ENCODE peak calls at places on chromosomes 4 and X, in five cellular contexts. F, V, R, O and W are unnamed samples.

GRCh38 chr4:60589425-60589824 is 610.7 kb upstream of the ADGRL3 start:
- DNase-seq in F (no peak), V (no peak), R (no peak), O (no peak), W (no peak)

GRCh38 chr4:142497606-142498005 is 348.5 kb downstream of the INPP4B start:
- DNase-seq in F (no peak), V (no peak), R (no peak), O (no peak), W (no peak)

GRCh38 chr4:21304061-21304541 is 603.8 kb downstream of the PACRGL start:
- DNase-seq in F (no peak), V (peak), R (no peak), O (peak), W (no peak)

GRCh38 chr4:156196722-156197121 is 243.1 kb upstream of the CTSO start:
- DNase-seq in F (no peak), V (no peak), R (no peak), O (no peak), W (no peak)

GRCh38 chr4:183284965-183285364 is 35.1 kb downstream of the CLDN22 start:
- DNase-seq in F (no peak), V (no peak), R (no peak), O (no peak), W (no peak)

GRCh38 chrX:107747596-107748161 is 27.9 kb downstream of the TSC22D3 start:
- DNase-seq in F (no peak), V (no peak), R (no peak), O (peak), W (no peak)

GRCh38 chrX:150062292-150063137 is 124.2 kb upstream of the EOLA2 start:
- DNase-seq in F (no peak), V (no peak), R (peak), O (peak), W (no peak)

GRCh38 chr4:94169803-94170372 is 37.8 kb upstream of the SMARCAD1 start:
- DNase-seq in F (no peak), V (no peak), R (no peak), O (no peak), W (no peak)

GRCh38 chr4:7674706-7675105 is 240.0 kb upstream of the PSAPL1 start:
- DNase-seq in F (no peak), V (no peak), R (no peak), O (no peak), W (no peak)

GRCh38 chr4:158020734-158021346 is 152.0 kb downstream of the GASK1B start:
- DNase-seq in F (no peak), V (no peak), R (peak), O (peak), W (no peak)

GRCh38 chr4:37988670-37989069 is 28.5 kb downstream of the PTTG2 start:
- DNase-seq in F (no peak), V (no peak), R (no peak), O (peak), W (no peak)